ENCODE peak calls at places on chromosome 3, in four cellular contexts. G is OCI-LY7, M is stomach, S is lower lobe of right lung. X is an unnamed sample.

GRCh38 chr3:20197775-20198174 is 11.8 kb upstream of the SGO1 start:
- DNase-seq in S (no peak), G (no peak), M (no peak), X (no peak)

GRCh38 chr3:502486-502885 is 305.9 kb downstream of the CHL1 start:
- DNase-seq in S (no peak), G (no peak), M (no peak), X (no peak)

GRCh38 chr3:126134219-126134975 is 46.0 kb downstream of the ALDH1L1 start:
- DNase-seq in G (peak), M (peak), S (peak), X (no peak)

GRCh38 chr3:58824285-58824684 is 157.7 kb upstream of the FAM3D start:
- DNase-seq in G (peak), M (peak), S (no peak), X (no peak)

GRCh38 chr3:133843634-133844033 is 38.0 kb downstream of the SRPRB start:
- DNase-seq in G (no peak), M (no peak), S (no peak), X (no peak)

GRCh38 chr3:77329161-77329560 is 289.3 kb downstream of the ROBO2 start:
- DNase-seq in G (no peak), M (no peak), S (no peak), X (no peak)

GRCh38 chr3:144821583-144821982 is 850.0 kb downstream of the DIPK2A start:
- DNase-seq in S (no peak), G (no peak), M (no peak), X (no peak)

GRCh38 chr3:82294609-82295008 is 533.2 kb upstream of the GBE1 start:
- DNase-seq in M (no peak), S (no peak), G (no peak), X (no peak)

GRCh38 chr3:59809750-59810444 is 760.1 kb upstream of the CFAP20DC start:
- DNase-seq in G (peak), S (no peak), M (no peak), X (no peak)

GRCh38 chr3:33273628-33274027 is 3.6 kb upstream of the FBXL2 start:
- DNase-seq in G (no peak), S (no peak), M (no peak), X (no peak)

GRCh38 chr3:43559961-43560360 is 61.9 kb downstream of the ANO10 start:
- DNase-seq in M (no peak), G (no peak), S (no peak), X (no peak)

GRCh38 chr3:142088522-142088921 is 60.8 kb downstream of the TFDP2 start:
- DNase-seq in S (no peak), G (no peak), M (no peak), X (no peak)

GRCh38 chr3:197896421-197896820 is 53.6 kb upstream of the RPL35A start:
- DNase-seq in S (no peak), G (no peak), M (no peak), X (no peak)

GRCh38 chr3:20852712-20853111 is 666.7 kb upstream of the SGO1 start:
- DNase-seq in M (no peak), S (no peak), G (no peak), X (no peak)

GRCh38 chr3:52055537-52056351 is 627 bp downstream of the DUSP7 start:
- DNase-seq in M (peak), S (peak), G (peak), X (no peak)

GRCh38 chr3:122858373-122858772 is 63.5 kb downstream of the SLC49A4 start:
- DNase-seq in M (no peak), S (no peak), G (peak), X (no peak)
- TF ChIP-seq CTCF in M (no peak), S (no peak), G (peak), X (no peak)

GRCh38 chr3:160757624-160758106 is 1.6 kb downstream of the PPM1L start:
- DNase-seq in M (no peak), G (peak), S (no peak), X (no peak)
- H3K4me3 ChIP-seq in M (peak), G (peak), S (peak), X (no peak)

DNA sequence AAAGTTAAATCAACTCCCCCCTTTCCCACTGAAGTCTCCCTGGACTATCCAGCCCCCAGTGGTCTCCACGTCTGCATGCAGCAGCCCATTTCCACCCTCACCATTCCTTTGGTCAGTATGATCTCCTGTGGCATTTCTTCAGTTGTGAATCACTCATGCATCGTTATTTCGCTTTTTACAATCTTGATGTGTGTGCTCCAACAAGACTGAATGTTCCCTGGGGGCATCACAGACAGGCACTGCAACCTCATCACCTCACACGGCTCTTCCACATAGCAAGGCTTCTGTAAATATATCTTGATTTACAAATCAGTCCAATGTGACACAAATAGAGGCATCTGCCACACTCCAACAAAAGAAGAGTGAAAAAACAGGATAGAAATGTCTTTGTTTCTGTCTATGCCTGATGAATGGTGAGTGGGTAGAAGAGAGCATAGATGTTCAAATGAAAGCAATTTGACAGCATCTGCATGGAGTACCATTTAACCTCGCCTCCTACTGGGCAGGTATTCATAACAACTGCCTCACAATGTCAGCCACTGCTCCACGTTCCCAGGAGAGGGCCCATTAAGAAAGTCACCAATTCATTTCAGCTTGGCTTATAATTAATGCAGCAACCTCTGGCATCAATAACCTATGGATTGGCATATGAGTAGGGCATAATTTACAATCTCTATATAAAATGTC is 5.2 kb downstream of the HEG1 start:
- DNase-seq in M (no peak), S (no peak), G (no peak), X (no peak)
- TF ChIP-seq CTCF in M (no peak), S (no peak), G (peak), X (no peak)

DNA sequence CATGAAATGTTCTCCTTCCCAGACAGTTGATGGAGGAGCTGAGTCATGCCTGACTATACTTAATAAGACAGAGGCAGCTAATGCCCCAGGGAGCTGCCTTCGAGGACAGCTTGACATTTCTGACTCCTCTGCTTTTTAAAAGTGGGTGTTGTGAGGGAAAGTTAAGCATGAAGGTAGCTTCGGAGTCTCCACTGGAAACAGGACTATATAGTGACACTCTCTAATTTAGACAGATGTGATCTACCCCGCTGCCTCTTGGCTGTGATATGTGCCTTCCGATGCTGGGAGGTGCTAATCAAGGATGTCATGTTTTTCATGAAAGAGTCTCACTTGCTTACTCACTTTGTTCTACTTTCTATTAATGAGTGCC is 72.7 kb downstream of the IL1RAP start:
- DNase-seq in M (no peak), G (no peak), S (no peak), X (no peak)
- H3K4me3 ChIP-seq in M (no peak), G (no peak), S (no peak), X (no peak)

DNA sequence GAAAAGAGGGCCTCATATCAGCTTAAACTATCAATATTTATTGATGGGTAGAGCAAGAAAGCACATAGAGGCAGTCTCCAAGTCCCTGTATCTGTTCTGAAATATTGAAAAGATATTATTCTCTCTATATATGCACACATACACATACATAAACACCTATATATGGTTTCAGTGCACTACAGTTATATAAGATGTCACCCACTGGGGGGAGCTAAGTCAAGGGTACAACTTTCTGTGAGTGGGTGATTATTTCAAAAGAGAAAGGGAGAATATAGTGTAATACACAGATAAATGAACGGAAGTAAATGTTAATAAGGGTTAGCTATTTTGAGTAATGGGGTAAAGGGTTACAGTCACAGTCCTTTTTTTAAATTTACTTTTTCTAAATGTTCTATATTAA is 8.8 kb downstream of the SNTN start:
- DNase-seq in G (peak), S (no peak), M (no peak), X (no peak)
- TF ChIP-seq CTCF in G (peak), S (no peak), M (no peak), X (no peak)

GRCh38 chr3:128178782-128179473 is 25.6 kb downstream of the EEFSEC start:
- DNase-seq in S (no peak), M (no peak), G (no peak), X (no peak)
- H3K4me3 ChIP-seq in S (peak), M (no peak), G (peak), X (no peak)

DNA sequence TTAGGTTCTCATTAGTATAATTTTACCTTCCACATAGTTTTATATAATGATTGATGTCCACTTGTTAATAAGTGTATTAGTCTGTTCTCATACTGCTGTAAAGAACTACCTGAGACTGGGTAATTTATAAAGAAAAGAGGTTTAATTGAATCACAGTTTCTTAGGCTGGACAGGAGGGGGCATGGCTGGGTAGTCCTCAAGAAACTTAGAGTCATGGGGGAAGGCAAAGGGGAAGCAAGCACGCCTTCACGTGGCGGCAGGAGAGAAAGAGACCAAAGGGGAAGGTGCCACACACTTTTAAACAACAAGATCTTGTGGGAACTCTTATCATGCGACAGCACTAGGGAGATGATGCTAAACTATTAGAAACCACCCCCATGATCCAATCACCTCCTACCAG is 19.2 kb downstream of the DZIP3 start:
- DNase-seq in G (no peak), M (no peak), S (no peak), X (no peak)
- TF ChIP-seq CTCF in G (no peak), M (no peak), S (no peak), X (no peak)

GRCh38 chr3:12560505-12561188 is 3.8 kb downstream of the MKRN2 start:
- DNase-seq in G (peak), S (no peak), M (no peak), X (no peak)

GRCh38 chr3:12556723-12557471 is at the start of gene MKRN2:
- DNase-seq in M (peak), S (peak), G (peak), X (peak)

GRCh38 chr3:12559520-12559919 is 2.6 kb downstream of the MKRN2 start:
- DNase-seq in G (no peak), M (no peak), S (no peak), X (no peak)

GRCh38 chr3:12557472-12558105 is 702 bp downstream of the MKRN2 start:
- DNase-seq in G (peak), M (no peak), S (no peak), X (no peak)

GRCh38 chr3:12558706-12559105 is 1.8 kb downstream of the MKRN2 start:
- DNase-seq in S (no peak), G (no peak), M (no peak), X (no peak)
- H3K4me3 ChIP-seq in S (no peak), G (peak), M (no peak), X (no peak)